ENCODE peak calls at places on chromosome 15, in six cellular contexts. One of them, this sample, is unnamed.
A peak's percentile ranks its signal among the peaks of the same experiment; 100 is the strongest.

GRCh38 chr15:66940368-66940767 is 125.0 kb upstream of the SMAD3 start:
- DNase-seq in H9: no peak
- DNase-seq in progenitor cell of endocrine pancreas: no peak
- DNase-seq in CD8-positive, alpha-beta T cell: no peak
- DNase-seq in lower leg skin: no peak
- DNase-seq in cardiac muscle cell: no peak
- DNase-seq in this sample: no peak

GRCh38 chr15:43266834-43267233 is at the start of gene TGM5:
- DNase-seq in progenitor cell of endocrine pancreas: no peak
- DNase-seq in CD8-positive, alpha-beta T cell: no peak
- DNase-seq in cardiac muscle cell: no peak
- DNase-seq in lower leg skin: peak; percentile 72
- DNase-seq in H9: no peak
- DNase-seq in this sample: peak; percentile 14

GRCh38 chr15:40909662-40910625 is 15.7 kb downstream of the VPS18 start:
- DNase-seq in progenitor cell of endocrine pancreas: no peak
- DNase-seq in CD8-positive, alpha-beta T cell: no peak
- DNase-seq in H9: peak; percentile 29
- DNase-seq in lower leg skin: no peak
- DNase-seq in cardiac muscle cell: no peak
- DNase-seq in this sample: no peak

GRCh38 chr15:37117030-37117429 is 16.7 kb upstream of the MEIS2 start:
- DNase-seq in CD8-positive, alpha-beta T cell: no peak
- DNase-seq in H9: no peak
- DNase-seq in cardiac muscle cell: no peak
- DNase-seq in progenitor cell of endocrine pancreas: no peak
- DNase-seq in lower leg skin: no peak
- DNase-seq in this sample: no peak

GRCh38 chr15:57019496-57020160 is 101.2 kb downstream of the TCF12 start:
- DNase-seq in CD8-positive, alpha-beta T cell: no peak
- DNase-seq in progenitor cell of endocrine pancreas: no peak
- DNase-seq in lower leg skin: peak; percentile 23
- DNase-seq in cardiac muscle cell: no peak
- DNase-seq in H9: no peak
- DNase-seq in this sample: no peak

GRCh38 chr15:28131400-28131799 is 32.3 kb upstream of the OCA2 start:
- DNase-seq in progenitor cell of endocrine pancreas: no peak
- DNase-seq in lower leg skin: no peak
- DNase-seq in cardiac muscle cell: no peak
- DNase-seq in H9: no peak
- DNase-seq in CD8-positive, alpha-beta T cell: no peak
- DNase-seq in this sample: no peak

GRCh38 chr15:56794150-56794922 is 61.0 kb upstream of the ZNF280D start:
- DNase-seq in progenitor cell of endocrine pancreas: no peak
- DNase-seq in cardiac muscle cell: no peak
- DNase-seq in H9: no peak
- DNase-seq in lower leg skin: no peak
- DNase-seq in CD8-positive, alpha-beta T cell: no peak
- DNase-seq in this sample: no peak

GRCh38 chr15:91491131-91491950 is 362.2 kb upstream of the SLCO3A1 start:
- DNase-seq in cardiac muscle cell: no peak
- DNase-seq in CD8-positive, alpha-beta T cell: no peak
- DNase-seq in H9: no peak
- DNase-seq in lower leg skin: no peak
- DNase-seq in progenitor cell of endocrine pancreas: no peak
- DNase-seq in this sample: no peak

GRCh38 chr15:58185439-58185838 is 47.3 kb downstream of the AQP9 start:
- DNase-seq in H9: no peak
- DNase-seq in lower leg skin: no peak
- DNase-seq in CD8-positive, alpha-beta T cell: no peak
- DNase-seq in progenitor cell of endocrine pancreas: no peak
- DNase-seq in cardiac muscle cell: no peak
- DNase-seq in this sample: no peak

GRCh38 chr15:38503497-38503896 is 49.6 kb downstream of the FAM98B start:
- DNase-seq in H9: no peak
- DNase-seq in progenitor cell of endocrine pancreas: no peak
- DNase-seq in cardiac muscle cell: no peak
- DNase-seq in CD8-positive, alpha-beta T cell: no peak
- DNase-seq in lower leg skin: no peak
- DNase-seq in this sample: no peak

GRCh38 chr15:50665938-50666337 is 20.7 kb downstream of the TRPM7 start:
- DNase-seq in progenitor cell of endocrine pancreas: no peak
- DNase-seq in CD8-positive, alpha-beta T cell: no peak
- DNase-seq in cardiac muscle cell: no peak
- DNase-seq in H9: no peak
- DNase-seq in lower leg skin: no peak
- DNase-seq in this sample: no peak

GRCh38 chr15:51089041-51089440 is 5.7 kb downstream of the TNFAIP8L3 start:
- DNase-seq in CD8-positive, alpha-beta T cell: no peak
- DNase-seq in cardiac muscle cell: no peak
- DNase-seq in progenitor cell of endocrine pancreas: no peak
- DNase-seq in H9: no peak
- DNase-seq in lower leg skin: no peak
- DNase-seq in this sample: no peak

GRCh38 chr15:66411190-66411589 is 24.5 kb downstream of the MAP2K1 start:
- DNase-seq in lower leg skin: no peak
- DNase-seq in cardiac muscle cell: peak; percentile 35
- DNase-seq in CD8-positive, alpha-beta T cell: no peak
- DNase-seq in progenitor cell of endocrine pancreas: no peak
- DNase-seq in H9: no peak
- DNase-seq in this sample: no peak

GRCh38 chr15:97875513-97876285 is 84.8 kb upstream of the ARRDC4 start:
- DNase-seq in CD8-positive, alpha-beta T cell: no peak
- DNase-seq in cardiac muscle cell: no peak
- DNase-seq in H9: peak; percentile 59
- DNase-seq in lower leg skin: no peak
- DNase-seq in progenitor cell of endocrine pancreas: no peak
- DNase-seq in this sample: no peak
- TF ChIP-seq CTCF in CD8-positive, alpha-beta T cell: no peak
- TF ChIP-seq CTCF in cardiac muscle cell: no peak
- TF ChIP-seq CTCF in H9: peak; percentile 15
- TF ChIP-seq CTCF in lower leg skin: no peak
- TF ChIP-seq CTCF in progenitor cell of endocrine pancreas: no peak
- TF ChIP-seq CTCF in this sample: no peak

GRCh38 chr15:83444936-83445335 is 2.2 kb upstream of the SH3GL3 start:
- DNase-seq in cardiac muscle cell: no peak
- DNase-seq in CD8-positive, alpha-beta T cell: no peak
- DNase-seq in progenitor cell of endocrine pancreas: no peak
- DNase-seq in H9: no peak
- DNase-seq in lower leg skin: no peak
- DNase-seq in this sample: no peak

GRCh38 chr15:83445653-83446052 is 1.5 kb upstream of the SH3GL3 start:
- DNase-seq in progenitor cell of endocrine pancreas: no peak
- DNase-seq in CD8-positive, alpha-beta T cell: no peak
- DNase-seq in lower leg skin: no peak
- DNase-seq in cardiac muscle cell: peak; percentile 50
- DNase-seq in H9: no peak
- DNase-seq in this sample: no peak

GRCh38 chr15:83449250-83449671 is 2.1 kb downstream of the SH3GL3 start:
- DNase-seq in cardiac muscle cell: peak; percentile 53
- DNase-seq in lower leg skin: no peak
- DNase-seq in H9: no peak
- DNase-seq in progenitor cell of endocrine pancreas: no peak
- DNase-seq in CD8-positive, alpha-beta T cell: no peak
- DNase-seq in this sample: no peak

GRCh38 chr15:83446417-83446816 is 724 bp upstream of the SH3GL3 start:
- DNase-seq in cardiac muscle cell: no peak
- DNase-seq in lower leg skin: no peak
- DNase-seq in H9: no peak
- DNase-seq in CD8-positive, alpha-beta T cell: no peak
- DNase-seq in progenitor cell of endocrine pancreas: no peak
- DNase-seq in this sample: no peak

DNA sequence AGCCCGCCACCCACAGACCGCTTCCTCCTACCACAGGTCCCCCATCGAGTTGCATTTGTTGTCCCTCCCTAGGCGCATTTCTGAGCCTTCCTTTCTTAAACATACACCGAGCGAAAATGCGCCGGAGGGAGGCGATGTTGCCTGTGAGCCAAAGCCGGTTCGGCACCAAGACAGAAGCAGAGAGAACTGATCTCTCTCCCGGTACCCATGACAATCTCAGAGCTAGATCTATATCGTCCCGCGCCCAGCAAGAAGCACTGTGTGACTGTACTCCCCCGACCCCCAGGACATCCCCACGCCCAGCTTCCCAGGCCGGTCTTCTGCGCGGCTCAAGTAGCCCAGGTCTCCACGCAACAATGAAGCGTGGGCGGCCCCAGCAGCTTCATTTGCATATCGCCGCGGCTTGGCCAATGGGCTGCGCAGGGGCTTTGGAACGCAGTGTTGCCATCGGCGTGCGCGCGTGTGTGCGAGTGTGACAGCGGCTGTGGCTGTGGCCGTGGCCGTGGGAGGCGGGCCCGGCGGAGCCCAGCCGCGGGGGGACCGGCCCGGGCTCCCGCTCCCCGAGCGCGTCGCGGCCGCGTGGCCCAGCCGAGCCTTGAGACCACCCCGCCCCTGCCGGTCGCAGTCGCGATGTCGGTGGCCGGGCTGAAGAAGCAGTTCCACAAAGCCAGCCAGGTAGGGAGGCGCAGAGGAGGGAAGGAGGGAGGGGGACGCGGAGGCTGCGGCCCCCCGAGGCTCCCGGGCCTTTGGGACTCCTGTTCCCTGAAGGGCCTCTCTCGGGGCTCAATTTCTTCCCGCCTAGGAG is at the start of gene SH3GL3:
- DNase-seq in H9: peak; percentile 87
- DNase-seq in lower leg skin: peak; percentile 62
- DNase-seq in cardiac muscle cell: peak; percentile 93
- DNase-seq in progenitor cell of endocrine pancreas: peak; percentile 67
- DNase-seq in CD8-positive, alpha-beta T cell: peak; percentile 33
- DNase-seq in this sample: peak; percentile 90
- TF ChIP-seq CTCF in H9: peak; percentile 64
- TF ChIP-seq CTCF in lower leg skin: no peak
- TF ChIP-seq CTCF in cardiac muscle cell: peak; percentile 54
- TF ChIP-seq CTCF in progenitor cell of endocrine pancreas: peak; percentile 46
- TF ChIP-seq CTCF in CD8-positive, alpha-beta T cell: no peak
- TF ChIP-seq CTCF in this sample: peak; percentile 68

DNA sequence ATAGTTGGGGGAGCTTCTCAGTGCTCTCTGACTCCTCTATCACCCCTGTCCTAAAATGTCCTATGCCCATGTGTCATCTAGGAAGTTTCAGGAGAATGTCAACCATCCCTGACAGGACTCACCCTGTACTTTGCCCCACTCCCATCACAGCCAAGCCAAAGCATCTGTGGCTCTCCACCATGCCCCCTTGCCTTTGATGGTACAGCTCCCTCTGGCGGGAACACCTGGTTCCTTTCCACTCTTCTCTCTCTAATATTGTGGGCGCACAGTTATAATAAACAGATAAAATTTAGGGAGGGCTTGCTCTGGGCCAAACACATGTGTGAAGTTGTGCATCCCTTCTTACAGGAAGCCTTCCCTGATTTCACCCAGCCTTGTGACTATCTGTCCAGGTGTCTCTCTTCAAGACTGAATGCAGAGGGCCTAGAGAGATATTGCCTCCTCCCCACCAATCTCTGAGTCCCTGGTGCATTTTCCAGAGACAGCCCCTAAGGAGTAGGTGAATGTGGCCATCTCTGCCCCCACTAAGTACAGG is 62.8 kb downstream of the ISG20 start:
- DNase-seq in CD8-positive, alpha-beta T cell: peak; percentile 20
- DNase-seq in progenitor cell of endocrine pancreas: no peak
- DNase-seq in H9: peak; percentile 61
- DNase-seq in lower leg skin: no peak
- DNase-seq in cardiac muscle cell: peak; percentile 11
- DNase-seq in this sample: peak; percentile 33
- TF ChIP-seq CTCF in CD8-positive, alpha-beta T cell: no peak
- TF ChIP-seq CTCF in progenitor cell of endocrine pancreas: peak; percentile 53
- TF ChIP-seq CTCF in H9: peak; percentile 80
- TF ChIP-seq CTCF in lower leg skin: no peak
- TF ChIP-seq CTCF in cardiac muscle cell: peak; percentile 37
- TF ChIP-seq CTCF in this sample: peak; percentile 20

DNA sequence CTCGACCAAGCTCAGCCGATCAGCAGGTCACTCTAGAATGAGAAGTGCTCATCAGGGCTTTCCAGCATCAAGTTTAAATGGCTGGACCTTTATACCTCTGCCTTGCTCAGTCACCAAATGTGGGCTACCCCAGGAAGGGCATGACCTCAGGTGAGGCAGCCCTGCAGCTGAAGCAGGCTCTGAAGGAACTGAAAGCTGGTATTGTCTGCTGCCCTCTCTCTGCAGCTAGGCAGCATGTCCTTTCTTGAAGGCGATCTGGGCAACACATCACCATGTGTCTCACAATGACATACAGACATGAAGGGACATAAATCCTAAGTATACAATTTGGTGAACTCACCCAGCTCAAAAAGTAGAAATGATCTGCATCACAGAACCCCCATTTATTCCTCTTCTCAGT is 38.7 kb upstream of the ARID3B start:
- DNase-seq in CD8-positive, alpha-beta T cell: no peak
- DNase-seq in progenitor cell of endocrine pancreas: no peak
- DNase-seq in lower leg skin: no peak
- DNase-seq in cardiac muscle cell: no peak
- DNase-seq in H9: peak; percentile 31
- DNase-seq in this sample: no peak
- TF ChIP-seq CTCF in CD8-positive, alpha-beta T cell: no peak
- TF ChIP-seq CTCF in progenitor cell of endocrine pancreas: no peak
- TF ChIP-seq CTCF in lower leg skin: no peak
- TF ChIP-seq CTCF in cardiac muscle cell: no peak
- TF ChIP-seq CTCF in H9: peak; percentile 29
- TF ChIP-seq CTCF in this sample: no peak

DNA sequence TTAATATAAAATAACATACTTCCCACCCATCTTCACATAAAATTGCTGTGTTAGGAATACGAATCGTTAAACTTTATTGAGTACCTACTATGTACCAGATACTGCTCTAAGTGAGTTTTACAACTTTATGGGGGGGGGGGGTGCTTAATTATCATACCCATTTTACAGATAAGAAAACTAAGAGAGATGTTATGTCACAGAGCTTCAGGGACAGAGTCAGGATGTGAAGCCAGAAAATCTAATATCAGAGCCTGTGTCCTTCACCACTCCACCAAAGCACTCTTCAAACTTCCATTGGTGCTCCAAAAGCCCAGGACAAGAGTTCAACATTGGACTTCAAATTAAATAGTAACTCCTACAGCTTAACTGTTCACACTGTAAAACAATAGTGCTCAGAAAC is 8.6 kb downstream of the LINS1 start:
- DNase-seq in CD8-positive, alpha-beta T cell: no peak
- DNase-seq in progenitor cell of endocrine pancreas: no peak
- DNase-seq in cardiac muscle cell: no peak
- DNase-seq in lower leg skin: no peak
- DNase-seq in H9: no peak
- DNase-seq in this sample: no peak
- TF ChIP-seq CTCF in CD8-positive, alpha-beta T cell: no peak
- TF ChIP-seq CTCF in progenitor cell of endocrine pancreas: no peak
- TF ChIP-seq CTCF in cardiac muscle cell: no peak
- TF ChIP-seq CTCF in lower leg skin: no peak
- TF ChIP-seq CTCF in H9: no peak
- TF ChIP-seq CTCF in this sample: no peak

GRCh38 chr15:98900382-98900781 is 107.2 kb downstream of the PGPEP1L start:
- DNase-seq in lower leg skin: no peak
- DNase-seq in cardiac muscle cell: peak; percentile 14
- DNase-seq in progenitor cell of endocrine pancreas: no peak
- DNase-seq in CD8-positive, alpha-beta T cell: no peak
- DNase-seq in H9: no peak
- DNase-seq in this sample: no peak
- TF ChIP-seq CTCF in lower leg skin: no peak
- TF ChIP-seq CTCF in cardiac muscle cell: no peak
- TF ChIP-seq CTCF in progenitor cell of endocrine pancreas: no peak
- TF ChIP-seq CTCF in CD8-positive, alpha-beta T cell: no peak
- TF ChIP-seq CTCF in H9: no peak
- TF ChIP-seq CTCF in this sample: no peak

GRCh38 chr15:79593119-79593869 is 161.2 kb downstream of the MINAR1 start:
- DNase-seq in cardiac muscle cell: peak; percentile 14
- DNase-seq in H9: peak; percentile 46
- DNase-seq in progenitor cell of endocrine pancreas: no peak
- DNase-seq in lower leg skin: no peak
- DNase-seq in CD8-positive, alpha-beta T cell: no peak
- DNase-seq in this sample: peak; percentile 18
- TF ChIP-seq CTCF in cardiac muscle cell: peak; percentile 32
- TF ChIP-seq CTCF in H9: peak; percentile 56
- TF ChIP-seq CTCF in progenitor cell of endocrine pancreas: peak; percentile 43
- TF ChIP-seq CTCF in lower leg skin: no peak
- TF ChIP-seq CTCF in CD8-positive, alpha-beta T cell: no peak
- TF ChIP-seq CTCF in this sample: peak; percentile 37